ENCODE peak calls at places on chromosomes 4 and X, in five cellular contexts. One of them, this sample, is unnamed.

GRCh38 chrX:47327902-47328301 is 42.5 kb upstream of the ZNF157 start:
- DNase-seq in NCI-H1048: no peak
- DNase-seq in M059J: no peak
- DNase-seq in DMS79: no peak
- DNase-seq in right cardiac atrium: no peak
- DNase-seq in this sample: no peak

GRCh38 chr4:79050521-79050880 is 111.3 kb upstream of the PAQR3 start:
- DNase-seq in DMS79: no peak
- DNase-seq in right cardiac atrium: no peak
- DNase-seq in NCI-H1048: no peak
- DNase-seq in M059J: no peak
- DNase-seq in this sample: no peak

GRCh38 chr4:186021461-186022167 is 47.3 kb upstream of the TLR3 start:
- DNase-seq in M059J: peak; percentile 14
- DNase-seq in right cardiac atrium: no peak
- DNase-seq in NCI-H1048: no peak
- DNase-seq in DMS79: no peak
- DNase-seq in this sample: no peak

GRCh38 chr4:163679189-163679588 is 184.7 kb downstream of the TMA16 start:
- DNase-seq in DMS79: no peak
- DNase-seq in M059J: peak; percentile 51
- DNase-seq in right cardiac atrium: no peak
- DNase-seq in NCI-H1048: no peak
- DNase-seq in this sample: no peak

GRCh38 chr4:107792691-107793090 is 32.0 kb upstream of the SGMS2 start:
- DNase-seq in right cardiac atrium: no peak
- DNase-seq in M059J: no peak
- DNase-seq in DMS79: no peak
- DNase-seq in NCI-H1048: no peak
- DNase-seq in this sample: no peak

GRCh38 chr4:7041851-7042696 is 1.1 kb upstream of the TADA2B start:
- DNase-seq in NCI-H1048: no peak
- DNase-seq in DMS79: peak; percentile 40
- DNase-seq in M059J: peak; percentile 63
- DNase-seq in right cardiac atrium: peak; percentile 85
- DNase-seq in this sample: no peak

GRCh38 chr4:106369456-106370060 is 980 bp upstream of the GIMD1 start:
- DNase-seq in M059J: peak; percentile 68
- DNase-seq in NCI-H1048: no peak
- DNase-seq in right cardiac atrium: no peak
- DNase-seq in DMS79: no peak
- DNase-seq in this sample: no peak

GRCh38 chr4:8586246-8586645 is 6.1 kb downstream of the GPR78 start:
- DNase-seq in M059J: no peak
- DNase-seq in right cardiac atrium: no peak
- DNase-seq in NCI-H1048: no peak
- DNase-seq in DMS79: no peak
- DNase-seq in this sample: no peak

GRCh38 chr4:169716677-169717076 is 41.1 kb downstream of the HPF1 start:
- DNase-seq in DMS79: no peak
- DNase-seq in NCI-H1048: no peak
- DNase-seq in M059J: peak; percentile 9
- DNase-seq in right cardiac atrium: no peak
- DNase-seq in this sample: no peak

GRCh38 chr4:140186651-140187315 is 32.8 kb upstream of the MAML3 start:
- DNase-seq in M059J: peak; percentile 74
- DNase-seq in DMS79: no peak
- DNase-seq in right cardiac atrium: no peak
- DNase-seq in NCI-H1048: no peak
- DNase-seq in this sample: no peak

GRCh38 chr4:53695540-53696463 is 104.5 kb upstream of the LNX1 start:
- DNase-seq in DMS79: no peak
- DNase-seq in right cardiac atrium: no peak
- DNase-seq in M059J: peak; percentile 58
- DNase-seq in NCI-H1048: peak; percentile 63
- DNase-seq in this sample: no peak

GRCh38 chr4:87298362-87298761 is 24.3 kb downstream of the HSD17B13 start:
- DNase-seq in right cardiac atrium: no peak
- DNase-seq in NCI-H1048: no peak
- DNase-seq in M059J: no peak
- DNase-seq in DMS79: no peak
- DNase-seq in this sample: no peak

GRCh38 chr4:159171287-159171686 is 68.4 kb downstream of the RAPGEF2 start:
- DNase-seq in right cardiac atrium: no peak
- DNase-seq in DMS79: no peak
- DNase-seq in M059J: peak; percentile 28
- DNase-seq in NCI-H1048: no peak
- DNase-seq in this sample: no peak